ENCODE peak calls at places on chromosomes 16 and 17, in five cellular contexts. One of them, this sample, is unnamed.
A peak's percentile ranks its signal among the peaks of the same experiment; 100 is the strongest.

GRCh38 chr16:8996891-8997290 is 33.2 kb upstream of the USP7 start:
- DNase-seq in nephron progenitor cell: no peak
- DNase-seq in stimulated activated naive CD8-positive, alpha-beta T cell treated with anti-CD3 and anti-CD28 coated beads, Interleukin-15, amount 100 ng/mL, for 72 hours: no peak
- DNase-seq in lower leg skin: no peak
- DNase-seq in left colon: no peak
- DNase-seq in this sample: no peak

GRCh38 chr16:88810868-88811599 is 694 bp downstream of the APRT start:
- DNase-seq in nephron progenitor cell: peak; percentile 58
- DNase-seq in stimulated activated naive CD8-positive, alpha-beta T cell treated with anti-CD3 and anti-CD28 coated beads, Interleukin-15, amount 100 ng/mL, for 72 hours: peak; percentile 78
- DNase-seq in lower leg skin: peak; percentile 94
- DNase-seq in left colon: peak; percentile 86
- DNase-seq in this sample: peak; percentile 97

GRCh38 chr17:17387461-17388362 is 84.5 kb downstream of the NT5M start:
- DNase-seq in nephron progenitor cell: peak; percentile 28
- DNase-seq in stimulated activated naive CD8-positive, alpha-beta T cell treated with anti-CD3 and anti-CD28 coated beads, Interleukin-15, amount 100 ng/mL, for 72 hours: no peak
- DNase-seq in lower leg skin: no peak
- DNase-seq in left colon: peak; percentile 77
- DNase-seq in this sample: no peak

GRCh38 chr17:8409966-8410881 is 12.6 kb upstream of the RNF222 start:
- DNase-seq in nephron progenitor cell: peak; percentile 93
- DNase-seq in stimulated activated naive CD8-positive, alpha-beta T cell treated with anti-CD3 and anti-CD28 coated beads, Interleukin-15, amount 100 ng/mL, for 72 hours: peak; percentile 67
- DNase-seq in lower leg skin: peak; percentile 97
- DNase-seq in left colon: peak; percentile 89
- DNase-seq in this sample: peak; percentile 96

GRCh38 chr17:67765623-67766022 is 47.9 kb downstream of the NOL11 start:
- DNase-seq in nephron progenitor cell: no peak
- DNase-seq in stimulated activated naive CD8-positive, alpha-beta T cell treated with anti-CD3 and anti-CD28 coated beads, Interleukin-15, amount 100 ng/mL, for 72 hours: no peak
- DNase-seq in lower leg skin: no peak
- DNase-seq in left colon: no peak
- DNase-seq in this sample: no peak

GRCh38 chr16:31528726-31529397 is 1.2 kb downstream of the AHSP start:
- DNase-seq in nephron progenitor cell: no peak
- DNase-seq in stimulated activated naive CD8-positive, alpha-beta T cell treated with anti-CD3 and anti-CD28 coated beads, Interleukin-15, amount 100 ng/mL, for 72 hours: no peak
- DNase-seq in lower leg skin: no peak
- DNase-seq in left colon: no peak
- DNase-seq in this sample: no peak

GRCh38 chr16:23521037-23521743 is 10.9 kb upstream of the GGA2 start:
- DNase-seq in nephron progenitor cell: no peak
- DNase-seq in stimulated activated naive CD8-positive, alpha-beta T cell treated with anti-CD3 and anti-CD28 coated beads, Interleukin-15, amount 100 ng/mL, for 72 hours: no peak
- DNase-seq in lower leg skin: no peak
- DNase-seq in left colon: no peak
- DNase-seq in this sample: no peak

GRCh38 chr16:82882982-82883863 is 256.5 kb downstream of the CDH13 start:
- DNase-seq in nephron progenitor cell: no peak
- DNase-seq in stimulated activated naive CD8-positive, alpha-beta T cell treated with anti-CD3 and anti-CD28 coated beads, Interleukin-15, amount 100 ng/mL, for 72 hours: no peak
- DNase-seq in lower leg skin: no peak
- DNase-seq in left colon: no peak
- DNase-seq in this sample: no peak

GRCh38 chr17:78804777-78805176 is 22.7 kb upstream of the CYTH1 start:
- DNase-seq in nephron progenitor cell: no peak
- DNase-seq in stimulated activated naive CD8-positive, alpha-beta T cell treated with anti-CD3 and anti-CD28 coated beads, Interleukin-15, amount 100 ng/mL, for 72 hours: no peak
- DNase-seq in lower leg skin: no peak
- DNase-seq in left colon: no peak
- DNase-seq in this sample: no peak

GRCh38 chr17:7582401-7583252 is 1.0 kb upstream of the MPDU1 start:
- DNase-seq in nephron progenitor cell: no peak
- DNase-seq in stimulated activated naive CD8-positive, alpha-beta T cell treated with anti-CD3 and anti-CD28 coated beads, Interleukin-15, amount 100 ng/mL, for 72 hours: no peak
- DNase-seq in lower leg skin: peak; percentile 88
- DNase-seq in left colon: peak; percentile 33
- DNase-seq in this sample: peak; percentile 88

GRCh38 chr16:8899709-8900317 is 17.7 kb downstream of the LITAFD start:
- DNase-seq in nephron progenitor cell: no peak
- DNase-seq in stimulated activated naive CD8-positive, alpha-beta T cell treated with anti-CD3 and anti-CD28 coated beads, Interleukin-15, amount 100 ng/mL, for 72 hours: no peak
- DNase-seq in lower leg skin: peak; percentile 43
- DNase-seq in left colon: no peak
- DNase-seq in this sample: no peak

GRCh38 chr17:68195667-68196393 is 52.0 kb upstream of the AMZ2 start:
- DNase-seq in nephron progenitor cell: peak; percentile 35
- DNase-seq in stimulated activated naive CD8-positive, alpha-beta T cell treated with anti-CD3 and anti-CD28 coated beads, Interleukin-15, amount 100 ng/mL, for 72 hours: no peak
- DNase-seq in lower leg skin: no peak
- DNase-seq in left colon: no peak
- DNase-seq in this sample: no peak

GRCh38 chr16:2842340-2843000 is 12.4 kb downstream of the ZG16B start:
- DNase-seq in nephron progenitor cell: peak; percentile 59
- DNase-seq in stimulated activated naive CD8-positive, alpha-beta T cell treated with anti-CD3 and anti-CD28 coated beads, Interleukin-15, amount 100 ng/mL, for 72 hours: peak; percentile 91
- DNase-seq in lower leg skin: no peak
- DNase-seq in left colon: peak; percentile 45
- DNase-seq in this sample: peak; percentile 78

GRCh38 chr17:44752953-44753861 is 5.6 kb upstream of the ADAM11 start:
- DNase-seq in nephron progenitor cell: no peak
- DNase-seq in stimulated activated naive CD8-positive, alpha-beta T cell treated with anti-CD3 and anti-CD28 coated beads, Interleukin-15, amount 100 ng/mL, for 72 hours: no peak
- DNase-seq in lower leg skin: no peak
- DNase-seq in left colon: no peak
- DNase-seq in this sample: no peak

GRCh38 chr17:21524211-21524591 is 148.0 kb downstream of the KCNJ12 start:
- DNase-seq in nephron progenitor cell: no peak
- DNase-seq in stimulated activated naive CD8-positive, alpha-beta T cell treated with anti-CD3 and anti-CD28 coated beads, Interleukin-15, amount 100 ng/mL, for 72 hours: no peak
- DNase-seq in lower leg skin: peak; percentile 78
- DNase-seq in left colon: no peak
- DNase-seq in this sample: no peak

GRCh38 chr17:64002658-64003525 is 4.7 kb downstream of the PRR29 start:
- DNase-seq in nephron progenitor cell: no peak
- DNase-seq in stimulated activated naive CD8-positive, alpha-beta T cell treated with anti-CD3 and anti-CD28 coated beads, Interleukin-15, amount 100 ng/mL, for 72 hours: no peak
- DNase-seq in lower leg skin: peak; percentile 82
- DNase-seq in left colon: peak; percentile 3
- DNase-seq in this sample: no peak

GRCh38 chr17:55765472-55765871 is 14.6 kb downstream of the PCTP start:
- DNase-seq in nephron progenitor cell: no peak
- DNase-seq in stimulated activated naive CD8-positive, alpha-beta T cell treated with anti-CD3 and anti-CD28 coated beads, Interleukin-15, amount 100 ng/mL, for 72 hours: no peak
- DNase-seq in lower leg skin: no peak
- DNase-seq in left colon: no peak
- DNase-seq in this sample: no peak

GRCh38 chr17:34556384-34556783 is 23.0 kb upstream of the TMEM132E start:
- DNase-seq in nephron progenitor cell: peak; percentile 70
- DNase-seq in stimulated activated naive CD8-positive, alpha-beta T cell treated with anti-CD3 and anti-CD28 coated beads, Interleukin-15, amount 100 ng/mL, for 72 hours: no peak
- DNase-seq in lower leg skin: no peak
- DNase-seq in left colon: no peak
- DNase-seq in this sample: no peak

GRCh38 chr17:44223574-44224046 is 4.1 kb upstream of the UBTF start:
- DNase-seq in nephron progenitor cell: no peak
- DNase-seq in stimulated activated naive CD8-positive, alpha-beta T cell treated with anti-CD3 and anti-CD28 coated beads, Interleukin-15, amount 100 ng/mL, for 72 hours: no peak
- DNase-seq in lower leg skin: no peak
- DNase-seq in left colon: peak; percentile 53
- DNase-seq in this sample: no peak

GRCh38 chr17:28416703-28417311 is 10.8 kb upstream of the SLC46A1 start:
- DNase-seq in nephron progenitor cell: peak; percentile 58
- DNase-seq in stimulated activated naive CD8-positive, alpha-beta T cell treated with anti-CD3 and anti-CD28 coated beads, Interleukin-15, amount 100 ng/mL, for 72 hours: peak; percentile 62
- DNase-seq in lower leg skin: peak; percentile 57
- DNase-seq in left colon: peak; percentile 62
- DNase-seq in this sample: no peak

GRCh38 chr16:14211856-14212543 is 140.9 kb downstream of the MRTFB start:
- DNase-seq in nephron progenitor cell: no peak
- DNase-seq in stimulated activated naive CD8-positive, alpha-beta T cell treated with anti-CD3 and anti-CD28 coated beads, Interleukin-15, amount 100 ng/mL, for 72 hours: no peak
- DNase-seq in lower leg skin: no peak
- DNase-seq in left colon: no peak
- DNase-seq in this sample: no peak

GRCh38 chr17:40854175-40854814 is 12.7 kb downstream of the KRT12 start:
- DNase-seq in nephron progenitor cell: no peak
- DNase-seq in stimulated activated naive CD8-positive, alpha-beta T cell treated with anti-CD3 and anti-CD28 coated beads, Interleukin-15, amount 100 ng/mL, for 72 hours: no peak
- DNase-seq in lower leg skin: no peak
- DNase-seq in left colon: no peak
- DNase-seq in this sample: no peak

GRCh38 chr16:31329671-31330552 is 25.1 kb upstream of the ITGAX start:
- DNase-seq in nephron progenitor cell: no peak
- DNase-seq in stimulated activated naive CD8-positive, alpha-beta T cell treated with anti-CD3 and anti-CD28 coated beads, Interleukin-15, amount 100 ng/mL, for 72 hours: no peak
- DNase-seq in lower leg skin: no peak
- DNase-seq in left colon: no peak
- DNase-seq in this sample: no peak

GRCh38 chr17:69170377-69170776 is 28.7 kb upstream of the ABCA6 start:
- DNase-seq in nephron progenitor cell: no peak
- DNase-seq in stimulated activated naive CD8-positive, alpha-beta T cell treated with anti-CD3 and anti-CD28 coated beads, Interleukin-15, amount 100 ng/mL, for 72 hours: no peak
- DNase-seq in lower leg skin: no peak
- DNase-seq in left colon: no peak
- DNase-seq in this sample: no peak

GRCh38 chr16:726438-727290 is at the start of the genes CCDC78 and HAGHL:
- DNase-seq in nephron progenitor cell: peak; percentile 90
- DNase-seq in stimulated activated naive CD8-positive, alpha-beta T cell treated with anti-CD3 and anti-CD28 coated beads, Interleukin-15, amount 100 ng/mL, for 72 hours: peak; percentile 52
- DNase-seq in lower leg skin: peak; percentile 93
- DNase-seq in left colon: peak; percentile 73
- DNase-seq in this sample: peak; percentile 93

GRCh38 chr16:4140652-4141051 is 24.4 kb upstream of the ADCY9 start:
- DNase-seq in nephron progenitor cell: no peak
- DNase-seq in stimulated activated naive CD8-positive, alpha-beta T cell treated with anti-CD3 and anti-CD28 coated beads, Interleukin-15, amount 100 ng/mL, for 72 hours: no peak
- DNase-seq in lower leg skin: no peak
- DNase-seq in left colon: no peak
- DNase-seq in this sample: no peak

GRCh38 chr16:55559233-55559632 is 7.3 kb upstream of the CAPNS2 start:
- DNase-seq in nephron progenitor cell: no peak
- DNase-seq in stimulated activated naive CD8-positive, alpha-beta T cell treated with anti-CD3 and anti-CD28 coated beads, Interleukin-15, amount 100 ng/mL, for 72 hours: no peak
- DNase-seq in lower leg skin: no peak
- DNase-seq in left colon: no peak
- DNase-seq in this sample: no peak

GRCh38 chr16:84318091-84318975 is 23.7 kb downstream of the WFDC1 start:
- DNase-seq in nephron progenitor cell: no peak
- DNase-seq in stimulated activated naive CD8-positive, alpha-beta T cell treated with anti-CD3 and anti-CD28 coated beads, Interleukin-15, amount 100 ng/mL, for 72 hours: no peak
- DNase-seq in lower leg skin: no peak
- DNase-seq in left colon: no peak
- DNase-seq in this sample: peak; percentile 76